ENCODE peak calls at places on chromosomes 11 and 22, in six cellular contexts. C, Q, J, L, A and B are unnamed samples.

GRCh38 chr22:40323681-40324083 is 22.6 kb upstream of the ADSL start:
- DNase-seq in L (no peak), C (no peak), Q (peak; percentile 59), J (no peak), A (no peak), B (no peak)

GRCh38 chr11:120248551-120249278 is 8.8 kb downstream of the POU2F3 start:
- DNase-seq in C (no peak), Q (peak; percentile 32), A (no peak), J (no peak), L (no peak), B (no peak)

GRCh38 chr11:108825381-108825780 is 160.5 kb downstream of the DDX10 start:
- DNase-seq in A (no peak), J (no peak), Q (no peak), L (no peak), C (no peak), B (no peak)

GRCh38 chr22:32897400-32897799 is 95.9 kb downstream of the TIMP3 start:
- DNase-seq in J (no peak), L (no peak), C (no peak), A (no peak), Q (no peak), B (no peak)

GRCh38 chr11:65423516-65424199 is 1.1 kb downstream of the NEAT1 start:
- DNase-seq in J (no peak), Q (peak; percentile 56), A (peak; percentile 69), L (peak; percentile 44), C (peak; percentile 44), B (peak; percentile 32)

GRCh38 chr11:6703247-6704063 is 20.3 kb upstream of the MRPL17 start:
- DNase-seq in J (no peak), Q (peak; percentile 47), C (peak; percentile 52), A (peak; percentile 50), L (peak; percentile 19), B (peak; percentile 92)

GRCh38 chr11:109423114-109423859 is 1.3 kb downstream of the C11orf87 start:
- DNase-seq in L (no peak), Q (no peak), A (no peak), C (peak; percentile 61), J (no peak), B (peak; percentile 16)

GRCh38 chr22:41943661-41944209 is 3.2 kb downstream of the CENPM start:
- DNase-seq in L (peak; percentile 69), C (no peak), Q (no peak), A (peak; percentile 46), J (no peak), B (no peak)

GRCh38 chr11:12792590-12792989 is 118.4 kb downstream of the TEAD1 start:
- DNase-seq in A (no peak), L (no peak), Q (no peak), J (no peak), C (no peak), B (no peak)

GRCh38 chr11:7612661-7613393 is 60.5 kb downstream of the CYB5R2 start:
- DNase-seq in Q (no peak), J (no peak), A (no peak), L (no peak), C (no peak), B (no peak)

GRCh38 chr22:32801436-32802290 is at the start of gene TIMP3:
- DNase-seq in L (peak; percentile 74), J (peak; percentile 96), C (peak; percentile 88), A (no peak), Q (no peak), B (peak; percentile 66)

GRCh38 chr11:128231845-128232410 is 355.4 kb downstream of the ETS1 start:
- DNase-seq in C (no peak), L (no peak), J (no peak), A (no peak), Q (no peak), B (no peak)

GRCh38 chr11:90809581-90809980 is 586.7 kb upstream of the CHORDC1 start:
- DNase-seq in Q (no peak), A (no peak), C (no peak), J (no peak), L (no peak), B (no peak)

GRCh38 chr11:64619811-64620285 is 28.8 kb downstream of the SLC22A12 start:
- DNase-seq in L (peak; percentile 23), J (no peak), A (peak; percentile 77), Q (no peak), C (peak; percentile 65), B (peak; percentile 77)